ENCODE peak calls at places on chromosomes 12 and 14, in six cellular contexts. One of them, this sample, is unnamed.

GRCh38 chr14:22713631-22713950 is 52.9 kb upstream of the OXA1L start:
- DNase-seq in bronchial epithelial cell: no peak
- DNase-seq in heart left ventricle: no peak
- DNase-seq in stomach: no peak
- DNase-seq in HCT116: no peak
- DNase-seq in fibroblast of lung: no peak
- DNase-seq in this sample: no peak

GRCh38 chr12:111322336-111323250 is 46.3 kb downstream of the PHETA1 start:
- DNase-seq in bronchial epithelial cell: no peak
- DNase-seq in heart left ventricle: no peak
- DNase-seq in stomach: no peak
- DNase-seq in HCT116: no peak
- DNase-seq in fibroblast of lung: peak; percentile 37
- DNase-seq in this sample: no peak

GRCh38 chr12:26292596-26292995 is 97.2 kb downstream of the SSPN start:
- DNase-seq in bronchial epithelial cell: peak; percentile 76
- DNase-seq in heart left ventricle: no peak
- DNase-seq in stomach: no peak
- DNase-seq in HCT116: no peak
- DNase-seq in fibroblast of lung: no peak
- DNase-seq in this sample: no peak

GRCh38 chr14:20683125-20683895 is 1.1 kb upstream of the RNASE4 start:
- DNase-seq in bronchial epithelial cell: peak; percentile 87
- DNase-seq in heart left ventricle: peak; percentile 84
- DNase-seq in stomach: peak; percentile 69
- DNase-seq in HCT116: peak; percentile 91
- DNase-seq in fibroblast of lung: peak; percentile 88
- DNase-seq in this sample: peak; percentile 94

GRCh38 chr12:106753526-106753925 is 21.0 kb upstream of the RIC8B start:
- DNase-seq in bronchial epithelial cell: peak; percentile 22
- DNase-seq in heart left ventricle: no peak
- DNase-seq in stomach: peak; percentile 31
- DNase-seq in HCT116: no peak
- DNase-seq in fibroblast of lung: no peak
- DNase-seq in this sample: no peak

GRCh38 chr12:19402743-19403400 is 36.4 kb upstream of the AEBP2 start:
- DNase-seq in bronchial epithelial cell: peak; percentile 31
- DNase-seq in heart left ventricle: peak; percentile 67
- DNase-seq in stomach: peak; percentile 28
- DNase-seq in HCT116: no peak
- DNase-seq in fibroblast of lung: peak; percentile 58
- DNase-seq in this sample: peak; percentile 73

GRCh38 chr12:121036810-121037326 is 2.2 kb downstream of the OASL start:
- DNase-seq in bronchial epithelial cell: peak; percentile 66
- DNase-seq in heart left ventricle: no peak
- DNase-seq in stomach: no peak
- DNase-seq in HCT116: no peak
- DNase-seq in fibroblast of lung: peak; percentile 83
- DNase-seq in this sample: peak; percentile 59

GRCh38 chr12:14410841-14411569 is 45.5 kb downstream of the ATF7IP start:
- DNase-seq in bronchial epithelial cell: no peak
- DNase-seq in heart left ventricle: no peak
- DNase-seq in stomach: no peak
- DNase-seq in HCT116: no peak
- DNase-seq in fibroblast of lung: peak; percentile 72
- DNase-seq in this sample: no peak

GRCh38 chr14:23929131-23929530 is 24.4 kb upstream of the DHRS4 start:
- DNase-seq in bronchial epithelial cell: no peak
- DNase-seq in heart left ventricle: no peak
- DNase-seq in stomach: no peak
- DNase-seq in HCT116: no peak
- DNase-seq in fibroblast of lung: no peak
- DNase-seq in this sample: no peak

GRCh38 chr12:12333407-12333831 is 16.6 kb downstream of the MANSC1 start:
- DNase-seq in bronchial epithelial cell: peak; percentile 56
- DNase-seq in heart left ventricle: no peak
- DNase-seq in stomach: peak; percentile 61
- DNase-seq in HCT116: no peak
- DNase-seq in fibroblast of lung: peak; percentile 98
- DNase-seq in this sample: peak; percentile 85

GRCh38 chr14:46054526-46054925 is 597.1 kb downstream of the RPL10L start:
- DNase-seq in bronchial epithelial cell: peak; percentile 81
- DNase-seq in heart left ventricle: no peak
- DNase-seq in stomach: no peak
- DNase-seq in HCT116: no peak
- DNase-seq in fibroblast of lung: peak; percentile 93
- DNase-seq in this sample: peak; percentile 11

GRCh38 chr14:60240139-60240856 is 8.7 kb upstream of the PPM1A start:
- DNase-seq in bronchial epithelial cell: no peak
- DNase-seq in heart left ventricle: no peak
- DNase-seq in stomach: no peak
- DNase-seq in HCT116: no peak
- DNase-seq in fibroblast of lung: no peak
- DNase-seq in this sample: no peak

GRCh38 chr12:122834921-122835692 is at the start of gene HIP1R:
- DNase-seq in bronchial epithelial cell: no peak
- DNase-seq in heart left ventricle: no peak
- DNase-seq in stomach: peak; percentile 64
- DNase-seq in HCT116: peak; percentile 16
- DNase-seq in fibroblast of lung: no peak
- DNase-seq in this sample: peak; percentile 12

GRCh38 chr14:68574461-68574860 is 218.4 kb downstream of the ZFP36L1 start:
- DNase-seq in bronchial epithelial cell: no peak
- DNase-seq in heart left ventricle: no peak
- DNase-seq in stomach: no peak
- DNase-seq in HCT116: no peak
- DNase-seq in fibroblast of lung: no peak
- DNase-seq in this sample: no peak

GRCh38 chr12:31783996-31784645 is 55.3 kb upstream of the AMN1 start:
- DNase-seq in bronchial epithelial cell: no peak
- DNase-seq in heart left ventricle: no peak
- DNase-seq in stomach: no peak
- DNase-seq in HCT116: no peak
- DNase-seq in fibroblast of lung: no peak
- DNase-seq in this sample: no peak

GRCh38 chr14:89673499-89674225 is 256.6 kb upstream of the FOXN3 start:
- DNase-seq in bronchial epithelial cell: no peak
- DNase-seq in heart left ventricle: no peak
- DNase-seq in stomach: no peak
- DNase-seq in HCT116: no peak
- DNase-seq in fibroblast of lung: peak; percentile 76
- DNase-seq in this sample: peak; percentile 41

GRCh38 chr12:103249614-103250013 is 246.2 kb downstream of the C12orf42 start:
- DNase-seq in bronchial epithelial cell: peak; percentile 90
- DNase-seq in heart left ventricle: no peak
- DNase-seq in stomach: no peak
- DNase-seq in HCT116: no peak
- DNase-seq in fibroblast of lung: no peak
- DNase-seq in this sample: no peak

GRCh38 chr12:98401427-98401826 is 114.0 kb upstream of the TMPO start:
- DNase-seq in bronchial epithelial cell: no peak
- DNase-seq in heart left ventricle: no peak
- DNase-seq in stomach: no peak
- DNase-seq in HCT116: no peak
- DNase-seq in fibroblast of lung: no peak
- DNase-seq in this sample: no peak

GRCh38 chr12:99444859-99445316 is 202.7 kb upstream of the GARIN6 start:
- DNase-seq in bronchial epithelial cell: peak; percentile 6
- DNase-seq in heart left ventricle: no peak
- DNase-seq in stomach: no peak
- DNase-seq in HCT116: no peak
- DNase-seq in fibroblast of lung: peak; percentile 53
- DNase-seq in this sample: no peak

GRCh38 chr14:26761532-26761931 is 163.7 kb upstream of the NOVA1 start:
- DNase-seq in bronchial epithelial cell: no peak
- DNase-seq in heart left ventricle: no peak
- DNase-seq in stomach: peak; percentile 26
- DNase-seq in HCT116: no peak
- DNase-seq in fibroblast of lung: no peak
- DNase-seq in this sample: no peak

GRCh38 chr12:108317303-108318283 is 21.5 kb downstream of the CMKLR1 start:
- DNase-seq in bronchial epithelial cell: no peak
- DNase-seq in heart left ventricle: no peak
- DNase-seq in stomach: no peak
- DNase-seq in HCT116: no peak
- DNase-seq in fibroblast of lung: no peak
- DNase-seq in this sample: no peak

GRCh38 chr12:131950182-131950913 is 606 bp downstream of the EP400 start:
- DNase-seq in bronchial epithelial cell: no peak
- DNase-seq in heart left ventricle: peak; percentile 77
- DNase-seq in stomach: peak; percentile 28
- DNase-seq in HCT116: no peak
- DNase-seq in fibroblast of lung: no peak
- DNase-seq in this sample: no peak

DNA sequence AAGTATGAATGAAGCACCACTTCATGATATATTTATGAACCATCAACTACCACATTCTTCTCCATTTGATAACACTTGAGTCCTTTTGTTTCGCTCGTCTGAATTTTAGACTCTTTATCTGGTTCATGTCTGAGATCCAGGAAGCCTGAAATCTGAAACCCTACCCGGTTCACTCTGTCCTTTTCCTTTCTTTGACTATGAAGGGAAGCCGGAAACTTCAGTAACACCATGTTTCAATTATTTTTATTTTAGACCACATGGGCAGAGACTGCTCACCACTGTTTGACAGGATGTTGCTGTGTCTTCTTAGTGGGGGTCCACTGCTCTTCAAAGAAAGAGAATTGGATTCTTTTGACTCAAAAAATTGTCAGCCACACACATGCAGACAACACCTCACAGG is 332.0 kb upstream of the FLRT2 start:
- DNase-seq in bronchial epithelial cell: no peak
- DNase-seq in heart left ventricle: no peak
- DNase-seq in stomach: no peak
- DNase-seq in HCT116: no peak
- DNase-seq in fibroblast of lung: no peak
- DNase-seq in this sample: no peak
- TF ChIP-seq CTCF in bronchial epithelial cell: no peak
- TF ChIP-seq CTCF in heart left ventricle: no peak
- TF ChIP-seq CTCF in stomach: no peak
- TF ChIP-seq CTCF in HCT116: no peak
- TF ChIP-seq CTCF in fibroblast of lung: no peak
- TF ChIP-seq CTCF in this sample: no peak

GRCh38 chr14:52693532-52693931 is 1.8 kb downstream of the ERO1A start:
- DNase-seq in bronchial epithelial cell: no peak
- DNase-seq in heart left ventricle: no peak
- DNase-seq in stomach: no peak
- DNase-seq in HCT116: no peak
- DNase-seq in fibroblast of lung: no peak
- DNase-seq in this sample: no peak
- H3K4me3 ChIP-seq in bronchial epithelial cell: peak overlapping the region; percentile 6
- H3K4me3 ChIP-seq in heart left ventricle: no peak overlapping the region
- H3K4me3 ChIP-seq in stomach: no peak overlapping the region
- H3K4me3 ChIP-seq in HCT116: no peak overlapping the region
- H3K4me3 ChIP-seq in fibroblast of lung: no peak overlapping the region
- H3K4me3 ChIP-seq in this sample: no peak overlapping the region

GRCh38 chr12:56034586-56035332 is 7.0 kb upstream of the RPS26 start:
- DNase-seq in bronchial epithelial cell: no peak
- DNase-seq in heart left ventricle: peak; percentile 61
- DNase-seq in stomach: no peak
- DNase-seq in HCT116: no peak
- DNase-seq in fibroblast of lung: no peak
- DNase-seq in this sample: no peak

GRCh38 chr12:56028511-56029165 is 7.8 kb downstream of the IKZF4 start:
- DNase-seq in bronchial epithelial cell: peak; percentile 71
- DNase-seq in heart left ventricle: no peak
- DNase-seq in stomach: no peak
- DNase-seq in HCT116: no peak
- DNase-seq in fibroblast of lung: peak; percentile 7
- DNase-seq in this sample: peak; percentile 48

GRCh38 chr12:56029166-56029519 is 8.3 kb downstream of the IKZF4 start:
- DNase-seq in bronchial epithelial cell: peak; percentile 74
- DNase-seq in heart left ventricle: no peak
- DNase-seq in stomach: no peak
- DNase-seq in HCT116: no peak
- DNase-seq in fibroblast of lung: peak; percentile 57
- DNase-seq in this sample: peak; percentile 73

GRCh38 chr12:56032006-56032405 is 9.7 kb upstream of the RPS26 start:
- DNase-seq in bronchial epithelial cell: no peak
- DNase-seq in heart left ventricle: no peak
- DNase-seq in stomach: no peak
- DNase-seq in HCT116: no peak
- DNase-seq in fibroblast of lung: no peak
- DNase-seq in this sample: no peak

GRCh38 chr12:56029666-56030293 is 8.9 kb downstream of the IKZF4 start:
- DNase-seq in bronchial epithelial cell: peak; percentile 46
- DNase-seq in heart left ventricle: no peak
- DNase-seq in stomach: peak; percentile 37
- DNase-seq in HCT116: no peak
- DNase-seq in fibroblast of lung: peak; percentile 61
- DNase-seq in this sample: peak; percentile 82
- TF ChIP-seq CTCF in bronchial epithelial cell: peak; percentile 65
- TF ChIP-seq CTCF in heart left ventricle: peak; percentile 65
- TF ChIP-seq CTCF in stomach: peak; percentile 59
- TF ChIP-seq CTCF in HCT116: peak; percentile 73
- TF ChIP-seq CTCF in fibroblast of lung: peak; percentile 79
- TF ChIP-seq CTCF in this sample: peak; percentile 91

DNA sequence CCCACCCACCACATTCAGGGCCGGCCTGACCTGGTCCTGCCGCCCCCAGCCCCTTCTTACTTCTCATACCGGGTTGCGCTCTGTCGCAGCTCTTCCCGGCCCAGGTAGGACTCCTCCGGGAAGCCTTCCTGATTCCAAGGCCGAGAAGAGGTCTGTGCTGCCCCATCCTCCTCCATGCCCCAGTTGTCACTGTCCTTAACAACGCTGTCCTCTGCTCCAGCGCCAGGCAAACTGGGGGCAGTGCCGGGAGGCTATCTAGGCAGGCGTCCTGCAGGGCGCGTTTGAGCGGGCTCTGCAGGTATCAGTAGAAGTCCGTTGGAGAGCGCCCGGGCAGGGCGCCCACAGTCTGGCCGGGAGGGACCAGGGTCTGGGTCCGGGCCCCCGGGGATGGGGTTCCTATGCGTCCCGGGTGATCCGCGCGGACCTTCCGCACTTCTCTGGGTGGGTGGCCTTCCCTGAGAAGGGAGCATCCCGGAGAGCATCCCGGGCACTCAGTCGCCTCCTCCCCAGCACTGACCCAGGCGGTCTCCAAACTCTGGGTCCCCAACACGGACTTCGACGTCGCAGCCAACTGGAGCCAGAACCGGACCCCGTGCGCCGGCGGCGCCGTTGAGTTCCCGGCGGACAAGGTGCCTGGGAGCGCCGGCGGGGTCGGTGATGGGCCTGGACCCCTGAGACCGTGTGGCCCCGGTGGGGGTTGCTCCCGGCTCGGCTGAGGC is 897 bp downstream of the AMN start:
- DNase-seq in bronchial epithelial cell: no peak
- DNase-seq in heart left ventricle: no peak
- DNase-seq in stomach: no peak
- DNase-seq in HCT116: no peak
- DNase-seq in fibroblast of lung: no peak
- DNase-seq in this sample: no peak
- H3K4me3 ChIP-seq in bronchial epithelial cell: peak overlapping the region; percentile 16
- H3K4me3 ChIP-seq in heart left ventricle: peak overlapping the region; percentile 16
- H3K4me3 ChIP-seq in stomach: peak overlapping the region; percentile 34
- H3K4me3 ChIP-seq in HCT116: no peak overlapping the region
- H3K4me3 ChIP-seq in fibroblast of lung: peak overlapping the region; percentile 32
- H3K4me3 ChIP-seq in this sample: peak overlapping the region; percentile 21

This sample was measured in fibroblast of pulmonary artery.